ENCODE peak calls at places on chromosomes 1 and 21, in six cellular contexts. D, B, Z, C, S and Y are unnamed samples.

GRCh38 chr1:187605736-187606135 is 777.0 kb downstream of the PLA2G4A start:
- DNase-seq in B (no peak), Z (no peak), C (no peak), D (no peak), S (no peak), Y (no peak)

GRCh38 chr1:25586181-25586588 is 30.4 kb upstream of the MAN1C1 start:
- DNase-seq in S (no peak), B (peak; percentile 70), D (no peak), Z (no peak), C (no peak), Y (no peak)

GRCh38 chr1:225915538-225915991 is 8.5 kb downstream of the PYCR2 start:
- DNase-seq in B (no peak), S (no peak), D (no peak), Z (no peak), C (no peak), Y (peak; percentile 89)

GRCh38 chr1:189620471-189620870 is 857.2 kb downstream of the BRINP3 start:
- DNase-seq in B (no peak), C (no peak), D (no peak), Z (no peak), S (no peak), Y (no peak)

GRCh38 chr1:82226198-82226505 is 425.4 kb downstream of the ADGRL2 start:
- DNase-seq in B (no peak), S (no peak), Z (no peak), D (no peak), C (no peak), Y (no peak)

GRCh38 chr1:165452336-165453130 is 7.6 kb upstream of the RXRG start:
- DNase-seq in B (peak; percentile 8), S (no peak), D (no peak), C (no peak), Z (no peak), Y (no peak)

GRCh38 chr1:203325418-203326091 is 20.2 kb downstream of the BTG2 start:
- DNase-seq in D (no peak), C (no peak), S (no peak), Z (no peak), B (no peak), Y (no peak)

GRCh38 chr1:109427171-109427467 is 871 bp upstream of the PSMA5 start:
- DNase-seq in Z (no peak), B (peak; percentile 23), C (no peak), S (no peak), D (no peak), Y (no peak)

GRCh38 chr1:3732747-3733602 is 19.3 kb upstream of the CCDC27 start:
- DNase-seq in C (no peak), S (no peak), B (no peak), D (no peak), Z (no peak), Y (no peak)

GRCh38 chr1:230424440-230425251 is 1.5 kb downstream of the PGBD5 start:
- DNase-seq in B (no peak), D (no peak), Z (no peak), C (no peak), S (no peak), Y (peak; percentile 74)

GRCh38 chr1:198492872-198493271 is 47.6 kb downstream of the ATP6V1G3 start:
- DNase-seq in C (no peak), D (no peak), Z (no peak), B (no peak), S (no peak), Y (no peak)

GRCh38 chr1:17925838-17926237 is 170.7 kb downstream of the ACTL8 start:
- DNase-seq in B (no peak), Z (no peak), C (no peak), S (no peak), D (no peak), Y (no peak)

GRCh38 chr1:215748431-215748830 is 181.3 kb downstream of the KCTD3 start:
- DNase-seq in Z (no peak), D (no peak), S (no peak), B (no peak), C (no peak), Y (no peak)

GRCh38 chr1:80202118-80202517 is 1195.6 kb upstream of the ADGRL4 start:
- DNase-seq in D (no peak), B (no peak), C (no peak), Z (no peak), S (no peak), Y (no peak)

DNA sequence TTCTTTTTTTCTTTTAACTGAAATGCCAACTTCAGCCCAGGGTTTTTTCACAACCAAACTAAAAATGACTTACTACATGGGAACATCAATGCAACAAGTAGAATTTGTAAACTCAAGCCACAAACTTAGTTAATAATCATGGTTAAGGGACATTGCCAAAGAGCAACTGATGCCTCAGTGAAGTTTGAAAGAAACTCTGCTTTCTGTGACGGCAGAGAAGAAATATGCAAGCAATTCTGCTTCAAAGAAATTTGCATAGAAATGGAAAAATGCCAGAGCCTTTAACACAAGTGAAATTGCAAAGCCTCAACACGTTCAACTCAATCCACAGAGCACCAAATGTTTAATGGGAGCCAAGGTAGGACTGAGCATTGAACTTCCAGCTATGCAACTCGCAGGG is 5.0 kb upstream of the CHD5 start:
- DNase-seq in C (no peak), S (no peak), B (no peak), Z (no peak), D (no peak), Y (no peak)
- TF ChIP-seq RAD21 in C (no peak), S (no peak), B (no peak), Z (no peak), D (no peak), Y (no peak)

DNA sequence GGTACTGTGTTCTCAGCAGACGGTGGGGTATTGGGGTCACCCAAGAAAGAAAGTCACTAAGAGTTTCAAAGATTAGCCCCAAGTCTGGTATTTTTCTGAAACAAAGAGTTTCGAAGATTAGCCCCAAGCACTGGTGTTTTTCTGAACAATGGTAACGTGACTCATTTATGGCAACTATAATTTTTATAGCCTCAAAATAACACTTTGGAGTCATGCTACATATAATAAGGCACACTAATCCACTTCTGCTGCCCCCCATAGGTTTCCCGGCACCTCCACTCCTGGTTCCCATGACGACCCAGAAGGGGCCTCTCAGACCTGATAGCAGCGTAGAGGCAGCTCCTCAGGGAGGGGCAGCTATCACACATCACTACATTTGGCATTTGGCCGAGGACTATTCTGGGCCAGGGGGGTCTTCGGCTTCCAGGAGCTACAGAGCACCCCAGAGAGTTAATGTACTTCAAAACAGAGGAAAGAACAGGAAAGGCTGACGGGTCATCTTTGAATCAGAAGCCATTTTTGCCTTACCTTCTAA is 23.3 kb downstream of the CAPN8 start:
- DNase-seq in Z (no peak), S (no peak), D (no peak), C (no peak), B (no peak), Y (no peak)
- TF ChIP-seq YY1 in Z (no peak), S (no peak), D (no peak), C (no peak), B (no peak), Y (no peak)

DNA sequence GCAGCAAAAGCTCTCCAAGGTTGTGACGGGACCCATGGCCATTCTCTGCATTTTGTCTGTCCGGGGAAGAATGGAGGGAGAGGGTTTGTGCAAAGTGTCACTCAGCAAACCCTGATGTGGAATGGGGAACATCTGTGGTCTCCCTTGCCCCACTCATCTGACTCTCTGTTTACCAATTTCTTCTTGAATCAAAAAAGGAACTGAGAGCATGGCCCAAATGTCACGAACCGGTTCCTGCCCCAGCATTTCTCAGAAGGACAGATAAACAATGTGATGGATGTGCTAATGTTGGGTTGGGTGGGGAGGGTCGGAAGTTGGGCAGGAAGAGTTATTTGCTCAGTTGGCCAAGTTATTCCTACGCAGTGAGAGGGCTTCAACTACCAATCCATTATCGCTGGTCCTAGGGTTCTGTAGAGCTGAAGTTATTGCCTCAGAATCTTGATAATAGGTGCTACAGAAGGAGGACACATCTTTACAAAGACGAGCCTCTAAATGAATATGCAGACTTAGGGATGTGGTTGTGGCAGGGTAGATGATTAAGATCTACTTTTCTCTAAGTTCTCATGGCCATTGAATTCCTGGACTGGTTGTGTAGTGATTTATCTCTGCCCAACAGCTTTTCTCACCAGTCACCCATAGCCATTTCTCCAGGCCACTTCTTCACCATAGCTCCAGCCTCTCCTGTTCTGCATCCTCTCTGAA is 9.6 kb upstream of the DUSP12 start:
- DNase-seq in C (no peak), Z (no peak), S (no peak), B (no peak), D (no peak), Y (no peak)
- TF ChIP-seq RAD21 in C (no peak), Z (no peak), S (no peak), B (no peak), D (no peak), Y (no peak)

GRCh38 chr21:42466700-42467612 is 29.1 kb downstream of the RSPH1 start:
- DNase-seq in D (peak; percentile 23), Z (no peak), B (peak; percentile 78), C (peak; percentile 6), S (no peak), Y (no peak)
- TF ChIP-seq YY1 in D (no peak), Z (no peak), B (peak; percentile 59), C (no peak), S (peak; percentile 55), Y (no peak)

GRCh38 chr1:119294728-119295127 is 73.9 kb upstream of the HAO2 start:
- DNase-seq in C (peak; percentile 61), Z (no peak), S (no peak), B (no peak), D (no peak), Y (no peak)
- TF ChIP-seq RAD21 in C (no peak), Z (no peak), S (no peak), B (no peak), D (no peak), Y (no peak)

GRCh38 chr1:195550071-195550862 is 1058.0 kb downstream of the KCNT2 start:
- DNase-seq in D (no peak), B (no peak), S (no peak), Z (no peak), C (no peak), Y (no peak)
- TF ChIP-seq YY1 in D (no peak), B (no peak), S (no peak), Z (no peak), C (no peak), Y (no peak)

GRCh38 chr1:212628056-212628455 is 19.5 kb downstream of the ATF3 start:
- DNase-seq in D (no peak), Z (no peak), C (no peak), S (no peak), B (no peak), Y (peak; percentile 49)

GRCh38 chr1:212633144-212633543 is 24.6 kb downstream of the ATF3 start:
- DNase-seq in Z (no peak), D (no peak), S (no peak), C (no peak), B (peak; percentile 21), Y (no peak)

GRCh38 chr1:212630159-212630900 is 21.8 kb downstream of the ATF3 start:
- DNase-seq in D (peak; percentile 34), S (no peak), Z (no peak), B (peak; percentile 78), C (peak; percentile 48), Y (peak; percentile 75)

GRCh38 chr1:212628813-212629415 is 20.4 kb downstream of the ATF3 start:
- DNase-seq in S (no peak), Z (no peak), C (peak; percentile 70), B (no peak), D (no peak), Y (no peak)

GRCh38 chr1:212629450-212630158 is 21.0 kb downstream of the ATF3 start:
- DNase-seq in C (no peak), D (no peak), B (no peak), Z (no peak), S (no peak), Y (no peak)
- TF ChIP-seq RAD21 in C (no peak), D (no peak), B (no peak), Z (no peak), S (no peak), Y (no peak)